ENCODE peak calls at places on chromosomes 2 and 18, in five cellular contexts. E is stomach, K is GM23248, Y is uterus, P is GM23338. S is an unnamed sample. For H3K36me3, the result is how much of the 10 kb centered on the place peaks cover.

GRCh38 chr2:188382107-188382506 is 90.4 kb downstream of the GULP1 start:
- DNase-seq in E (no peak), K (peak), Y (no peak), P (no peak), S (no peak)

GRCh38 chr2:99831772-99832171 is 310.6 kb downstream of the AFF3 start:
- DNase-seq in E (no peak), K (no peak), Y (no peak), P (no peak), S (no peak)

GRCh38 chr2:30679416-30680088 is 127.7 kb downstream of the CAPN13 start:
- DNase-seq in E (no peak), K (peak), Y (no peak), P (peak), S (no peak)

GRCh38 chr2:172230783-172231446 is 128.2 kb upstream of the DLX2 start:
- DNase-seq in E (no peak), K (no peak), Y (no peak), P (no peak), S (peak)

GRCh38 chr2:1192121-1192520 is 221.1 kb upstream of the TPO start:
- DNase-seq in E (no peak), K (no peak), Y (no peak), P (no peak), S (no peak)

GRCh38 chr2:74191596-74192380 is 6.6 kb upstream of the MTHFD2 start:
- DNase-seq in E (no peak), K (no peak), Y (no peak), P (peak), S (peak)

GRCh38 chr2:12700989-12701388 is 15.7 kb upstream of the TRIB2 start:
- DNase-seq in E (no peak), K (no peak), Y (no peak), P (no peak), S (no peak)

GRCh38 chr18:21444465-21445023 is 156.0 kb downstream of the ESCO1 start:
- DNase-seq in E (no peak), K (peak), Y (no peak), P (peak), S (peak)

GRCh38 chr2:165313448-165313847 is 74.2 kb downstream of the SCN2A start:
- DNase-seq in E (no peak), K (no peak), Y (no peak), P (no peak), S (no peak)

GRCh38 chr2:8145385-8145784 is 536.5 kb upstream of the ID2 start:
- DNase-seq in E (no peak), K (no peak), Y (no peak), P (no peak), S (no peak)

GRCh38 chr2:195763866-195764265 is 106.8 kb downstream of the SLC39A10 start:
- DNase-seq in E (no peak), K (no peak), Y (no peak), P (no peak), S (no peak)

GRCh38 chr2:100344433-100344832 is 22.1 kb upstream of the LONRF2 start:
- DNase-seq in E (no peak), K (no peak), Y (no peak), P (no peak), S (no peak)

GRCh38 chr2:109130726-109130995 is 1.7 kb downstream of the SH3RF3 start:
- DNase-seq in E (no peak), K (peak), Y (no peak), P (no peak), S (no peak)

GRCh38 chr2:161029321-161029720 is 130.9 kb upstream of the TANK start:
- DNase-seq in E (no peak), K (no peak), Y (no peak), P (no peak), S (no peak)

GRCh38 chr18:79736230-79736629 is 56.6 kb downstream of the CTDP1 start:
- DNase-seq in E (no peak), K (no peak), Y (no peak), P (no peak), S (no peak)

GRCh38 chr2:119657486-119658145 is 21.4 kb upstream of the TMEM177 start:
- DNase-seq in E (no peak), K (peak), Y (no peak), P (no peak), S (no peak)

GRCh38 chr2:199278099-199278498 is 179.6 kb downstream of the SATB2 start:
- DNase-seq in E (no peak), K (no peak), Y (no peak), P (no peak), S (no peak)

GRCh38 chr2:173881886-173882285 is 83.3 kb downstream of the SP3 start:
- DNase-seq in E (no peak), K (no peak), Y (no peak), P (no peak), S (no peak)
- H3K36me3 ChIP-seq in E (under half), K (under half), Y (under half), P (under half), S (under half)

GRCh38 chr2:128153786-128154185 is 62.8 kb downstream of the UGGT1 start:
- DNase-seq in E (no peak), K (no peak), Y (no peak), P (no peak), S (no peak)

GRCh38 chr2:128157644-128158043 is 66.6 kb downstream of the UGGT1 start:
- DNase-seq in E (no peak), K (no peak), Y (no peak), P (no peak), S (no peak)

GRCh38 chr2:128156812-128157211 is 65.8 kb downstream of the UGGT1 start:
- DNase-seq in E (no peak), K (no peak), Y (no peak), P (no peak), S (no peak)

GRCh38 chr2:128154225-128154624 is 63.2 kb downstream of the UGGT1 start:
- DNase-seq in E (no peak), K (no peak), Y (no peak), P (no peak), S (no peak)

DNA sequence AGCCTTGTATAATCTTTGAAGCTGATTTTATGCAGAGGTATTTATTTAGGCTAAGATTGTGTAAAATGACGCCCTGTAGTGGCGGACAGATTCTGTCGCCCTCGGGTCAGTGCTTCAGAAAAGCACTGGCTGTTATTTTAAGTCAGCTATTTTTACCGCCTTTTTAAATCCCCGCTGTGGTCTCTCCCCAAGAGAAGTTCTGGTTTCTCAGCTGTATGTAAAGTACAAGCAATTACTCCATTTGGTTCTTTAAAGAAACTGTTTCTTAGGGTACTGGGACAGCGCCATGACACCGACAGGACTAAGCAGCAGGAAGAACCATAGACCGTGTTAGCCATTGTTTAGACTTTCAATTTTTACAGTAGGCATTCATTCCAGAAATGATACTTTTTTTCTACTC is 65.0 kb downstream of the UGGT1 start:
- DNase-seq in E (no peak), K (no peak), Y (no peak), P (no peak), S (no peak)
- H3K36me3 ChIP-seq in E (half or more), K (half or more), Y (under half), P (under half), S (half or more)

GRCh38 chr2:121345101-121345500 is 60.1 kb upstream of the TFCP2L1 start:
- DNase-seq in E (no peak), K (no peak), Y (no peak), P (no peak), S (no peak)
- H3K36me3 ChIP-seq in E (half or more), K (under half), Y (under half), P (under half), S (half or more)

DNA sequence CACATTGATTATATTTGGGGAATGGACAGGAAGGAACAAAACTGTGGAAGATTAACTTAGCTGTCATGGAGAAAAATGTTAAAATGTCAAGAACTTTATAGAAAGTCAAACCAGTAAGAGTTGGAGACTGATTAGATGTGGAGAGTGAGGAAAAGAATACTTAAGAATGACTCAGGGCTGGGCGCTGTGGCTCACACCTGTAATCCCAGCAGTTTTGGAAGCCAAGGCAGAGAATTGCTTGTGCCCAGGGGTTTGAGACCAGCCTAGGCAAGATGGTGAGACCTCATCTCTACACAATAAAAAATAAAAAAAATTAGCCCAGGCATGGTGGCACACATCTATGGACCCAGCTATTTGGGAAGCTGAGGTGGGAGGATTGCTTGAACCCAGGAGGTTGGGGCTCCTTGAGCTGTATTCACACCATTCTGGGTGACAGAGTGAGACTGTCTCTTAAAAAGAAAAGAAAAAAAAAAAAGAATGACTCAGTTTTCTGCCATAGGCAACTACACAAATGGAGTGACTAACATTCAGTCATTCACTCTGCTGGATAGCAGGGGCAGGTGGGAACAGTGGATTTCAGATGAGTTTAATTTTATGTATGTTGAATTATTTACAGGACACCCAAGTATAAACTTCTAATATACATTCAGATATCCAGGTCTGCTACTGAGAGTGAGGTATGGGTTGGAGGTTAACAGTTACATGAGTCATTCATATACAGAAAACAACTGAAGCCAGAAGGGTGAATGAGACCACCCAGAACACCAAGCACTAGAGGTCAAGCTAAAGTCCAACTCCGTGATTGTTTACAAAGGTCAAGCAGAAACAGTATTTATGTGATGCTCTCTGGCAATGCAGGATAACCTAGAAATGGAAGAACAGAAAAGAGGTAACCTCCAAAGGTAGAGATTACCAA is 33.9 kb downstream of the ORC2 start:
- DNase-seq in E (no peak), K (peak), Y (no peak), P (no peak), S (no peak)
- H3K36me3 ChIP-seq in E (half or more), K (under half), Y (under half), P (half or more), S (half or more)

DNA sequence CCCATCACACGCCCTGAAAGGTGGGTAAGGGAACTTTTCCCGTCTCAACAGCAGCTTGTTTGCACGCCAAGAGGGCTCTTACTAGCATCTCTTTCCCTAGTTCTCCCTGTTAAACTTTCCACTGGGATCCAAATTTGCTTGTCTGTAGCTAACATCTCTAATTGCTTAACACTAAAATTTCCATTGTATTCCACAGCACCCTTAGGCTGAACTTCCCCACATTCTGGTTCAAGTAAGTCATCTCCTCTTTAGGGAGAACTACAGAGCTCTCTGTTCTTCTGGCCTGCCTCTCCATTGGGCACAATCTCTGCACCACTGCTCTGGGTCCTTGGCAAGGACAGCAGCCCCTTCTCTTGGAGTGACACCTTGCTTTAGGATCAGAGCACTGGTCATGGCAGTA is 24.0 kb downstream of the UNC50 start:
- DNase-seq in E (no peak), K (no peak), Y (no peak), P (no peak), S (no peak)
- H3K36me3 ChIP-seq in E (half or more), K (under half), Y (under half), P (under half), S (under half)